ENCODE peak calls at places on chromosome 6, in ten cellular contexts. C, D, A, X, P, Z, B, J, Q and K are unnamed samples. For H3K36me3 and H3K9me3, the result is how much of the 10 kb centered on the place peaks cover.

GRCh38 chr6:17289491-17290106 is 8.4 kb downstream of the RBM24 start:
- ATAC-seq in C (peak), D (peak), A (no peak), X (peak), P (peak), Z (peak), B (no peak), J (no peak), Q (peak), K (peak)

GRCh38 chr6:105080279-105080678 is 99.5 kb downstream of the POPDC3 start:
- ATAC-seq in C (no peak), D (no peak), A (no peak), X (no peak), P (no peak), Z (no peak), B (no peak), J (no peak), Q (no peak), K (no peak)

GRCh38 chr6:26165261-26165790 is 78.1 kb downstream of the HFE start:
- ATAC-seq in C (no peak), D (no peak), A (no peak), X (no peak), P (no peak), Z (no peak), B (no peak), J (peak), Q (no peak), K (no peak)

GRCh38 chr6:33837971-33838665 is 34.3 kb upstream of the MLN start:
- ATAC-seq in C (no peak), D (no peak), A (peak), X (no peak), P (no peak), Z (no peak), B (peak), J (no peak), Q (no peak), K (no peak)

GRCh38 chr6:155936127-155936526 is 480.5 kb upstream of the NOX3 start:
- ATAC-seq in C (no peak), D (no peak), A (no peak), X (peak), P (no peak), Z (no peak), B (no peak), J (no peak), Q (no peak), K (no peak)

GRCh38 chr6:71079707-71080106 is 122.8 kb upstream of the B3GAT2 start:
- ATAC-seq in C (no peak), D (no peak), A (no peak), X (no peak), P (no peak), Z (no peak), B (no peak), J (no peak), Q (no peak), K (no peak)

GRCh38 chr6:123803456-123803861 is 206 bp upstream of the NKAIN2 start:
- ATAC-seq in C (peak), D (no peak), A (no peak), X (no peak), P (peak), Z (peak), B (peak), J (peak), Q (peak), K (no peak)

GRCh38 chr6:157223021-157223430 is 100.3 kb downstream of the TMEM242 start:
- ATAC-seq in C (no peak), D (no peak), A (no peak), X (no peak), P (no peak), Z (no peak), B (no peak), J (no peak), Q (no peak), K (no peak)

GRCh38 chr6:26412225-26412624 is 10.2 kb downstream of the BTN3A1 start:
- ATAC-seq in C (no peak), D (no peak), A (no peak), X (no peak), P (no peak), Z (no peak), B (no peak), J (no peak), Q (no peak), K (no peak)

GRCh38 chr6:64238071-64238470 is 602.5 kb downstream of the PHF3 start:
- ATAC-seq in C (no peak), D (no peak), A (peak), X (no peak), P (no peak), Z (no peak), B (no peak), J (no peak), Q (no peak), K (no peak)

GRCh38 chr6:43097098-43097489 is 21.0 kb downstream of the PTK7 start:
- ATAC-seq in C (no peak), D (no peak), A (no peak), X (no peak), P (peak), Z (peak), B (peak), J (peak), Q (no peak), K (no peak)

GRCh38 chr6:79640146-79641111 is 9.3 kb downstream of the SH3BGRL2 start:
- ATAC-seq in C (peak), D (no peak), A (no peak), X (no peak), P (no peak), Z (peak), B (no peak), J (no peak), Q (peak), K (peak)

GRCh38 chr6:145374566-145374965 is 360.8 kb downstream of the EPM2A start:
- ATAC-seq in C (no peak), D (no peak), A (no peak), X (no peak), P (no peak), Z (no peak), B (no peak), J (no peak), Q (no peak), K (no peak)

GRCh38 chr6:163413054-163413344 is 1.5 kb upstream of the QKI start:
- ATAC-seq in C (no peak), D (no peak), A (no peak), X (no peak), P (no peak), Z (no peak), B (no peak), J (no peak), Q (no peak), K (no peak)

GRCh38 chr6:133749427-133749826 is 139.5 kb upstream of the TCF21 start:
- ATAC-seq in C (no peak), D (no peak), A (no peak), X (no peak), P (no peak), Z (peak), B (no peak), J (no peak), Q (no peak), K (no peak)

GRCh38 chr6:155126727-155127439 is 131.8 kb downstream of the TIAM2 start:
- ATAC-seq in C (no peak), D (no peak), A (peak), X (no peak), P (peak), Z (no peak), B (peak), J (peak), Q (no peak), K (no peak)

GRCh38 chr6:31640612-31641011 is 11.8 kb downstream of the BAG6 start:
- ATAC-seq in C (no peak), D (no peak), A (no peak), X (no peak), P (no peak), Z (no peak), B (no peak), J (no peak), Q (no peak), K (no peak)

GRCh38 chr6:127303917-127304316 is 37.3 kb downstream of the RNF146 start:
- ATAC-seq in C (no peak), D (no peak), A (no peak), X (peak), P (no peak), Z (no peak), B (peak), J (peak), Q (no peak), K (no peak)

GRCh38 chr6:81979767-81980166 is 227.3 kb upstream of the TENT5A start:
- ATAC-seq in C (no peak), D (no peak), A (no peak), X (no peak), P (no peak), Z (no peak), B (no peak), J (no peak), Q (no peak), K (no peak)

GRCh38 chr6:51472745-51473483 is 614.5 kb downstream of the PKHD1 start:
- ATAC-seq in C (no peak), D (no peak), A (peak), X (no peak), P (no peak), Z (no peak), B (no peak), J (no peak), Q (no peak), K (no peak)

GRCh38 chr6:105981002-105981887 is 104.9 kb upstream of the PRDM1 start:
- ATAC-seq in C (peak), D (no peak), A (no peak), X (no peak), P (no peak), Z (no peak), B (no peak), J (no peak), Q (no peak), K (no peak)

GRCh38 chr6:72740135-72740534 is 118.3 kb downstream of the KCNQ5 start:
- ATAC-seq in C (no peak), D (no peak), A (no peak), X (no peak), P (no peak), Z (no peak), B (no peak), J (no peak), Q (no peak), K (no peak)

GRCh38 chr6:3723966-3724365 is 27.5 kb downstream of the PXDC1 start:
- ATAC-seq in C (no peak), D (no peak), A (no peak), X (no peak), P (no peak), Z (no peak), B (no peak), J (no peak), Q (no peak), K (no peak)

GRCh38 chr6:3721810-3722209 is 29.7 kb downstream of the PXDC1 start:
- ATAC-seq in C (no peak), D (no peak), A (no peak), X (no peak), P (no peak), Z (no peak), B (no peak), J (no peak), Q (no peak), K (no peak)

GRCh38 chr6:3723251-3723650 is 28.3 kb downstream of the PXDC1 start:
- ATAC-seq in C (no peak), D (no peak), A (no peak), X (no peak), P (no peak), Z (no peak), B (no peak), J (no peak), Q (no peak), K (no peak)

GRCh38 chr6:3722785-3723184 is 28.7 kb downstream of the PXDC1 start:
- ATAC-seq in C (no peak), D (no peak), A (no peak), X (no peak), P (no peak), Z (no peak), B (no peak), J (no peak), Q (no peak), K (no peak)

DNA sequence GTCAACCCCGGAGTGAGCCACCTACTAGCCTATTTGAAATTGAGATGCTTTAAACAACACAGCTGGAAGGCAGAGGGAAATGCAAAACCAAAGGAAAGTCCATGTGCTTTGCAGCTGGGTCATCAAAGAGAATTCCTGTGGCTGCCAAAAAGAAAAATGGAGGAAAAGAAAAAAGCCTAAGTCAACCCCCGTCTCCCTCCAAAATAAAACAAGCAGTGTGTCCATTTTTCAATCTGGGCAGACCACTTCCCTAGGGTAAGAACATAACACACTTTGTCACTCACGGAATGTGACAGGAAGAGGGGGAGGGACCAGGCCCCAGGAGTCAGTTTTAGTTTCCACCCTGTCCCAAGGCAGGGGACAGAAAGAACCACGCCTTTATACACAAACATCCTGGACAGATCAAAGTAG is 29.3 kb downstream of the PXDC1 start:
- ATAC-seq in C (no peak), D (no peak), A (no peak), X (no peak), P (peak), Z (peak), B (no peak), J (no peak), Q (no peak), K (no peak)
- H3K36me3 ChIP-seq in C (under half), D (under half), A (under half), X (under half), P (under half), Z (half or more), B (under half), J (half or more), Q (under half), K (under half)

GRCh38 chr6:158960046-158960445 is 40.0 kb downstream of the RSPH3 start:
- ATAC-seq in C (no peak), D (no peak), A (no peak), X (no peak), P (no peak), Z (no peak), B (no peak), J (no peak), Q (no peak), K (no peak)
- H3K27ac ChIP-seq in C (no peak), D (no peak), A (no peak), X (no peak), P (no peak), Z (no peak), B (no peak), J (no peak), Q (no peak), K (peak)

GRCh38 chr6:159299566-159299965 is 130.4 kb downstream of the FNDC1 start:
- ATAC-seq in C (no peak), D (no peak), A (no peak), X (no peak), P (no peak), Z (no peak), B (no peak), J (no peak), Q (no peak), K (no peak)

GRCh38 chr6:159303784-159304183 is 134.6 kb downstream of the FNDC1 start:
- ATAC-seq in C (no peak), D (no peak), A (no peak), X (no peak), P (no peak), Z (no peak), B (no peak), J (no peak), Q (no peak), K (no peak)

GRCh38 chr6:159301277-159301676 is 132.1 kb downstream of the FNDC1 start:
- ATAC-seq in C (no peak), D (no peak), A (no peak), X (no peak), P (no peak), Z (no peak), B (no peak), J (no peak), Q (no peak), K (no peak)

GRCh38 chr6:159304641-159305040 is 135.4 kb downstream of the FNDC1 start:
- ATAC-seq in C (no peak), D (no peak), A (no peak), X (no peak), P (no peak), Z (no peak), B (no peak), J (no peak), Q (no peak), K (no peak)

DNA sequence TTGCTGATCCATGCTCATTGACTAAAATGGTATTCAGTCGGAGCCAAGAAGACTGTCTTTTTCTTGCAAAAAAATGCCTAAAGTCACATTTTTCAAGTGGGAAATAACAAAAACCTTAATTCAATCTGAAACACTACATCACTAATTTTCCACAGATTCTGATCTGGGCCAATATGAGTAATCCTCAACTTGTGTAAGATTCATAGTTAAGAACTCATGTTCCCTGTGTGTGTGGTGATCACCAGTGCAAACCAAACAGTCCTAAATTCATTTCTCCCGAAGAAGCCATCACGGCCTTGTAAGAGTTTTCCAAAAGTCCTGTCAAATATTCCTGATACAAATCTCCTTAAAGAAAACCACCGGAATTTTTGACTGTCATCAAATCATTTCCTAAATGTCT is 133.0 kb downstream of the FNDC1 start:
- ATAC-seq in C (no peak), D (no peak), A (no peak), X (no peak), P (no peak), Z (no peak), B (no peak), J (no peak), Q (no peak), K (no peak)
- H3K9me3 ChIP-seq in C (under half), D (under half), A (under half), X (under half), P (under half), Z (under half), B (under half), J (under half), Q (under half), K (under half)

GRCh38 chr6:44253307-44254101 is 3.8 kb downstream of the SLC35B2 start:
- ATAC-seq in C (no peak), D (no peak), A (no peak), X (no peak), P (no peak), Z (no peak), B (no peak), J (peak), Q (no peak), K (no peak)
- H3K36me3 ChIP-seq in C (under half), D (under half), A (half or more), X (under half), P (under half), Z (half or more), B (half or more), J (half or more), Q (under half), K (under half)